ENCODE peak calls at places on chromosomes 12 and 14, in five cellular contexts. Z is amniotic stem cell, C is astrocyte of the cerebellum, O is A549, M is T-helper 1 cell. L is an unnamed sample.

GRCh38 chr14:96905825-96906224 is 108.6 kb downstream of the VRK1 start:
- DNase-seq in Z (no peak), C (no peak), O (no peak), M (no peak), L (no peak)

GRCh38 chr14:92586001-92586947 is 72.7 kb downstream of the RIN3 start:
- DNase-seq in Z (peak), C (peak), O (no peak), M (peak), L (no peak)

GRCh38 chr12:124774462-124775167 is 89.0 kb downstream of the SCARB1 start:
- DNase-seq in Z (peak), C (peak), O (no peak), M (peak), L (no peak)

GRCh38 chr14:22794533-22794932 is 20.7 kb downstream of the SLC7A7 start:
- DNase-seq in Z (no peak), C (no peak), O (no peak), M (no peak), L (no peak)

GRCh38 chr14:22403286-22403685 is 185.7 kb downstream of the DAD1 start:
- DNase-seq in Z (no peak), C (peak), O (no peak), M (no peak), L (no peak)

GRCh38 chr12:65663648-65664047 is 160.6 kb upstream of the HMGA2 start:
- DNase-seq in Z (no peak), C (no peak), O (no peak), M (no peak), L (no peak)

GRCh38 chr14:94392510-94392935 is 4.1 kb upstream of the SERPINA1 start:
- DNase-seq in Z (no peak), C (no peak), O (no peak), M (peak), L (no peak)

GRCh38 chr12:88111074-88111652 is 30.7 kb downstream of the CEP290 start:
- DNase-seq in Z (peak), C (peak), O (peak), M (peak), L (no peak)

GRCh38 chr14:24080888-24081738 is 9.8 kb downstream of the CPNE6 start:
- DNase-seq in Z (peak), C (no peak), O (peak), M (peak), L (peak)

GRCh38 chr12:72632286-72632685 is 360.1 kb downstream of the TRHDE start:
- DNase-seq in Z (no peak), C (no peak), O (no peak), M (no peak), L (no peak)

GRCh38 chr12:111201495-111202236 is 167.2 kb downstream of the PHETA1 start:
- DNase-seq in Z (no peak), C (no peak), O (no peak), M (no peak), L (no peak)

GRCh38 chr12:78060186-78060585 is 229.5 kb downstream of the NAV3 start:
- DNase-seq in Z (no peak), C (peak), O (no peak), M (no peak), L (no peak)

GRCh38 chr12:60391791-60392190 is 796.0 kb downstream of the SLC16A7 start:
- DNase-seq in Z (no peak), C (no peak), O (no peak), M (no peak), L (no peak)

GRCh38 chr12:54983536-54984102 is 943 bp downstream of the TESPA1 start:
- DNase-seq in Z (no peak), C (no peak), O (no peak), M (no peak), L (no peak)

GRCh38 chr12:85823436-85824179 is 12.6 kb downstream of the RASSF9 start:
- DNase-seq in Z (no peak), C (peak), O (no peak), M (no peak), L (no peak)

GRCh38 chr14:96385385-96385784 is 6.5 kb upstream of the AK7 start:
- DNase-seq in Z (no peak), C (no peak), O (no peak), M (no peak), L (no peak)

GRCh38 chr14:93540235-93540634 is 109.5 kb downstream of the UNC79 start:
- DNase-seq in Z (no peak), C (no peak), O (no peak), M (no peak), L (no peak)

GRCh38 chr14:106318700-106319099 is 792.3 kb downstream of the TMEM121 start:
- DNase-seq in Z (no peak), C (no peak), O (no peak), M (peak), L (no peak)

GRCh38 chr12:70576341-70577282 is 60.6 kb downstream of the PTPRB start:
- DNase-seq in Z (peak), C (peak), O (peak), M (peak), L (peak)

GRCh38 chr12:32290411-32290810 is 108.9 kb upstream of the FGD4 start:
- DNase-seq in Z (no peak), C (no peak), O (peak), M (no peak), L (no peak)

GRCh38 chr14:78245238-78245637 is 75.1 kb downstream of the NRXN3 start:
- DNase-seq in Z (no peak), C (no peak), O (no peak), M (no peak), L (no peak)

GRCh38 chr14:47674148-47674545 is 1.3 kb downstream of the MDGA2 start:
- DNase-seq in Z (no peak), C (no peak), O (no peak), M (no peak), L (no peak)

GRCh38 chr12:54522213-54522612 is 24.7 kb downstream of the NCKAP1L start:
- DNase-seq in Z (no peak), C (no peak), O (no peak), M (peak), L (no peak)

L was measured in cerebellar nuclear complex.